ENCODE peak calls at places on chromosomes 13 and 19, in six cellular contexts. I is endodermal cell, V is gastrocnemius medialis, O is AG10803, J is lower leg skin, U is GM10248. H is an unnamed sample.

GRCh38 chr13:38758278-38758677 is 71.4 kb downstream of the FREM2 start:
- DNase-seq in O (no peak), V (no peak), I (peak), J (no peak), U (no peak), H (no peak)

GRCh38 chr19:44747739-44748425 is 626 bp upstream of the BCL3 start:
- DNase-seq in V (peak), J (peak), U (no peak), O (peak), I (peak), H (peak)

GRCh38 chr19:44741841-44742352 is 6.6 kb upstream of the BCL3 start:
- DNase-seq in J (peak), U (no peak), I (peak), O (peak), V (peak), H (peak)

GRCh38 chr19:16327501-16327900 is 2.9 kb downstream of the KLF2 start:
- DNase-seq in J (no peak), I (no peak), O (peak), V (no peak), U (no peak), H (no peak)

GRCh38 chr19:1104452-1105216 is 840 bp downstream of the GPX4 start:
- DNase-seq in O (peak), I (peak), V (peak), U (peak), J (peak), H (peak)

GRCh38 chr19:19485161-19485997 is 30.0 kb downstream of the TSSK6 start:
- DNase-seq in U (no peak), V (no peak), J (no peak), I (no peak), O (peak), H (no peak)

GRCh38 chr19:10286803-10287737 is at the start of gene ICAM4:
- DNase-seq in U (peak), I (peak), J (peak), O (no peak), V (no peak), H (peak)

GRCh38 chr13:74571811-74572210 is 437.6 kb upstream of the KLF12 start:
- DNase-seq in O (no peak), V (no peak), J (no peak), I (no peak), U (no peak), H (no peak)

GRCh38 chr13:94198666-94199065 is 280.8 kb downstream of the DCT start:
- DNase-seq in O (no peak), I (no peak), J (no peak), U (no peak), V (no peak), H (no peak)

GRCh38 chr19:40165362-40165937 is 25.8 kb upstream of the MAP3K10 start:
- DNase-seq in I (peak), U (peak), J (peak), O (peak), V (peak), H (peak)

GRCh38 chr13:25973576-25973975 is 78.2 kb downstream of the SHISA2 start:
- DNase-seq in U (no peak), I (no peak), J (no peak), O (no peak), V (no peak), H (no peak)

GRCh38 chr13:21638319-21639282 is 32.3 kb upstream of the FGF9 start:
- DNase-seq in V (no peak), J (no peak), U (peak), I (peak), O (peak), H (no peak)

GRCh38 chr13:25169951-25170553 is 2.0 kb downstream of the AMER2 start:
- DNase-seq in I (no peak), J (no peak), O (no peak), V (no peak), U (no peak), H (no peak)

GRCh38 chr19:50333737-50334617 is 4.8 kb upstream of the KCNC3 start:
- DNase-seq in O (no peak), U (peak), J (peak), I (peak), V (peak), H (peak)

GRCh38 chr13:97018029-97018819 is 23.9 kb upstream of the OXGR1 start:
- DNase-seq in I (peak), O (peak), U (peak), V (no peak), J (no peak), H (no peak)

GRCh38 chr13:75458696-75459422 is 23.1 kb downstream of the TBC1D4 start:
- DNase-seq in V (peak), U (peak), J (no peak), I (peak), O (no peak), H (peak)

GRCh38 chr19:31351212-31352193 is 2.3 kb upstream of the TSHZ3 start:
- DNase-seq in I (peak), V (no peak), J (no peak), O (peak), U (no peak), H (no peak)

GRCh38 chr13:27619711-27620376 is 485 bp downstream of the LNX2 start:
- DNase-seq in I (no peak), O (peak), V (peak), U (peak), J (peak), H (peak)

GRCh38 chr19:58203814-58204475 is 21.1 kb downstream of the ZNF274 start:
- DNase-seq in O (no peak), J (no peak), I (no peak), U (no peak), V (no peak), H (no peak)

GRCh38 chr13:74251778-74252519 is 117.7 kb upstream of the KLF12 start:
- DNase-seq in I (no peak), J (no peak), O (peak), V (no peak), U (no peak), H (peak)

GRCh38 chr13:61797397-61797796 is 381.7 kb upstream of the PCDH20 start:
- DNase-seq in V (no peak), U (no peak), I (no peak), O (no peak), J (no peak), H (no peak)

GRCh38 chr19:18122860-18123795 is 25.6 kb downstream of the MAST3 start:
- DNase-seq in I (no peak), J (no peak), V (no peak), U (no peak), O (no peak), H (no peak)

GRCh38 chr13:86741762-86742285 is 929.3 kb upstream of the SLITRK5 start:
- DNase-seq in V (no peak), O (no peak), I (no peak), U (no peak), J (no peak), H (no peak)
- TF ChIP-seq CTCF in V (no peak), O (no peak), I (peak), U (no peak), J (no peak), H (no peak)

GRCh38 chr13:112911285-112911701 is 57.7 kb upstream of the MCF2L start:
- DNase-seq in I (no peak), J (no peak), U (no peak), V (no peak), O (no peak), H (no peak)
- TF ChIP-seq CTCF in I (no peak), J (no peak), U (no peak), V (no peak), O (no peak), H (no peak)

GRCh38 chr13:23512762-23513395 is 57.3 kb upstream of the TNFRSF19 start:
- DNase-seq in O (no peak), J (no peak), U (no peak), V (no peak), I (no peak), H (no peak)
- TF ChIP-seq CTCF in O (peak), J (no peak), U (peak), V (no peak), I (peak), H (no peak)

GRCh38 chr13:32453981-32454380 is 26.1 kb upstream of the N4BP2L1 start:
- DNase-seq in U (no peak), V (no peak), J (no peak), I (no peak), O (peak), H (no peak)
- TF ChIP-seq CTCF in U (no peak), V (no peak), J (no peak), I (no peak), O (no peak), H (no peak)

GRCh38 chr13:102769679-102770078 is 3.9 kb downstream of the TEX30 start:
- DNase-seq in O (no peak), I (no peak), V (no peak), J (no peak), U (no peak), H (no peak)
- TF ChIP-seq CTCF in O (no peak), I (no peak), V (no peak), J (no peak), U (no peak), H (no peak)

GRCh38 chr19:47813304-47813994 is 8.3 kb upstream of the CRX start:
- DNase-seq in O (peak), J (peak), V (peak), U (peak), I (peak), H (peak)

GRCh38 chr19:47819841-47820244 is 1.9 kb upstream of the CRX start:
- DNase-seq in J (no peak), U (no peak), V (no peak), O (no peak), I (peak), H (no peak)

GRCh38 chr19:47813995-47814328 is 7.8 kb upstream of the CRX start:
- DNase-seq in I (no peak), U (no peak), V (no peak), J (no peak), O (no peak), H (no peak)
- TF ChIP-seq CTCF in I (no peak), U (no peak), V (no peak), J (no peak), O (no peak), H (no peak)

H was measured in psoas muscle.